ENCODE peak calls at places on chromosome 2, in seven cellular contexts. One of them, this sample, is unnamed.

GRCh38 chr2:166057363-166058169 is 70.3 kb downstream of the SCN1A start:
- DNase-seq in Calu3: no peak
- DNase-seq in adrenal gland: no peak
- DNase-seq in tibial artery: no peak
- DNase-seq in body of pancreas: no peak
- DNase-seq in CD4-positive, alpha-beta T cell: no peak
- DNase-seq in stomach: no peak
- DNase-seq in this sample: no peak

GRCh38 chr2:234198976-234199375 is 148.5 kb downstream of the SPP2 start:
- DNase-seq in Calu3: no peak
- DNase-seq in tibial artery: no peak
- DNase-seq in body of pancreas: no peak
- DNase-seq in stomach: no peak
- DNase-seq in CD4-positive, alpha-beta T cell: no peak
- DNase-seq in adrenal gland: no peak
- DNase-seq in this sample: no peak

GRCh38 chr2:207042841-207043240 is 103.5 kb downstream of the CPO start:
- DNase-seq in tibial artery: no peak
- DNase-seq in CD4-positive, alpha-beta T cell: no peak
- DNase-seq in Calu3: no peak
- DNase-seq in body of pancreas: no peak
- DNase-seq in stomach: no peak
- DNase-seq in adrenal gland: no peak
- DNase-seq in this sample: no peak

GRCh38 chr2:210199186-210199765 is 26.0 kb downstream of the ACADL start:
- DNase-seq in adrenal gland: no peak
- DNase-seq in stomach: no peak
- DNase-seq in body of pancreas: no peak
- DNase-seq in CD4-positive, alpha-beta T cell: no peak
- DNase-seq in tibial artery: no peak
- DNase-seq in Calu3: no peak
- DNase-seq in this sample: no peak

GRCh38 chr2:119649364-119649917 is 29.6 kb upstream of the TMEM177 start:
- DNase-seq in Calu3: no peak
- DNase-seq in CD4-positive, alpha-beta T cell: no peak
- DNase-seq in body of pancreas: no peak
- DNase-seq in stomach: no peak
- DNase-seq in adrenal gland: no peak
- DNase-seq in tibial artery: no peak
- DNase-seq in this sample: no peak

GRCh38 chr2:160063266-160063665 is 851 bp upstream of the PLA2R1 start:
- DNase-seq in stomach: no peak
- DNase-seq in body of pancreas: no peak
- DNase-seq in adrenal gland: peak
- DNase-seq in tibial artery: no peak
- DNase-seq in CD4-positive, alpha-beta T cell: no peak
- DNase-seq in Calu3: no peak
- DNase-seq in this sample: no peak

GRCh38 chr2:193539188-193539587 is 1344.5 kb upstream of the TMEFF2 start:
- DNase-seq in adrenal gland: no peak
- DNase-seq in Calu3: no peak
- DNase-seq in stomach: no peak
- DNase-seq in CD4-positive, alpha-beta T cell: no peak
- DNase-seq in body of pancreas: no peak
- DNase-seq in tibial artery: no peak
- DNase-seq in this sample: no peak

GRCh38 chr2:147182260-147182659 is 662.6 kb upstream of the ACVR2A start:
- DNase-seq in body of pancreas: no peak
- DNase-seq in adrenal gland: no peak
- DNase-seq in stomach: peak
- DNase-seq in tibial artery: no peak
- DNase-seq in CD4-positive, alpha-beta T cell: peak
- DNase-seq in Calu3: peak
- DNase-seq in this sample: no peak

GRCh38 chr2:237441605-237442004 is 27.6 kb upstream of the COL6A3 start:
- DNase-seq in Calu3: no peak
- DNase-seq in tibial artery: no peak
- DNase-seq in CD4-positive, alpha-beta T cell: peak
- DNase-seq in adrenal gland: no peak
- DNase-seq in body of pancreas: no peak
- DNase-seq in stomach: no peak
- DNase-seq in this sample: no peak

GRCh38 chr2:44944102-44944951 is 2.8 kb downstream of the SIX3 start:
- DNase-seq in tibial artery: no peak
- DNase-seq in body of pancreas: no peak
- DNase-seq in stomach: no peak
- DNase-seq in adrenal gland: no peak
- DNase-seq in CD4-positive, alpha-beta T cell: no peak
- DNase-seq in Calu3: no peak
- DNase-seq in this sample: no peak

DNA sequence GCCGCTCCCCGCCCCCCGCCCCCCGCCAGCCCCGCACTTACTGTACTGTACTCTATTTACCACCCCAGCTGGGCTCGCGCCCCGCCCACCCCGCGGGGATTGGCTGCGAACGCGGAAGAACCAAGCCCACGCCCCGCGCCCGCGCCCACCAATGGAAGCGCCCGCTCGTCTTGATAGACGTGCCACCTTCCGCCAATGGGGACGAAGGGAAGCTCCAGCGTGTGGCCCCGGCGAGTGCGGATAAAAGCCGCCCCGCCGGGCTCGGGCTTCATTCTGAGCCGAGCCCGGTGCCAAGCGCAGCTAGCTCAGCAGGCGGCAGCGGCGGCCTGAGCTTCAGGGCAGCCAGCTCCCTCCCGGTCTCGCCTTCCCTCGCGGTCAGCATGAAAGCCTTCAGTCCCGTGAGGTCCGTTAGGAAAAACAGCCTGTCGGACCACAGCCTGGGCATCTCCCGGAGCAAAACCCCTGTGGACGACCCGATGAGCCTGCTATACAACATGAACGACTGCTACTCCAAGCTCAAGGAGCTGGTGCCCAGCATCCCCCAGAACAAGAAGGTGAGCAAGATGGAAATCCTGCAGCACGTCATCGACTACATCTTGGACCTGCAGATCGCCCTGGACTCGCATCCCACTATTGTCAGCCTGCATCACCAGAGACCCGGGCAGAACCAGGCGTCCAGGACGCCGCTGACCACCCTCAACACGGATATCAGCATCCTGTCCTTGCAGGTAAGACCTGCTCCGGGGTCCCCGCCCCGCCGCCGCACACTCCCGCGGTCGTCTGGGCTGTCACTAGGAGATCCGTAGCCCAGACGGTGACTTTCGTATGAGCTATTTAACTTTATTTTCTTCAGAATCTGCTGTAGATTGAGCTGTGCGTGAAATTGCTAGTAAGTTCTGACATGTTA is at the start of gene ID2:
- DNase-seq in stomach: peak
- DNase-seq in CD4-positive, alpha-beta T cell: peak
- DNase-seq in body of pancreas: peak
- DNase-seq in tibial artery: peak
- DNase-seq in adrenal gland: peak
- DNase-seq in Calu3: peak
- DNase-seq in this sample: peak
- TF ChIP-seq CTCF in stomach: no peak
- TF ChIP-seq CTCF in CD4-positive, alpha-beta T cell: no peak
- TF ChIP-seq CTCF in body of pancreas: no peak
- TF ChIP-seq CTCF in tibial artery: peak
- TF ChIP-seq CTCF in adrenal gland: no peak
- TF ChIP-seq CTCF in Calu3: no peak
- TF ChIP-seq CTCF in this sample: no peak

GRCh38 chr2:67240507-67240906 is 156.6 kb upstream of the ETAA1 start:
- DNase-seq in body of pancreas: no peak
- DNase-seq in stomach: no peak
- DNase-seq in Calu3: no peak
- DNase-seq in CD4-positive, alpha-beta T cell: no peak
- DNase-seq in adrenal gland: no peak
- DNase-seq in tibial artery: no peak
- DNase-seq in this sample: no peak

GRCh38 chr2:67234443-67234842 is 162.7 kb upstream of the ETAA1 start:
- DNase-seq in body of pancreas: peak
- DNase-seq in stomach: no peak
- DNase-seq in adrenal gland: peak
- DNase-seq in tibial artery: no peak
- DNase-seq in Calu3: peak
- DNase-seq in CD4-positive, alpha-beta T cell: no peak
- DNase-seq in this sample: no peak

GRCh38 chr2:67242456-67242855 is 154.7 kb upstream of the ETAA1 start:
- DNase-seq in Calu3: no peak
- DNase-seq in body of pancreas: no peak
- DNase-seq in adrenal gland: no peak
- DNase-seq in stomach: no peak
- DNase-seq in tibial artery: no peak
- DNase-seq in CD4-positive, alpha-beta T cell: no peak
- DNase-seq in this sample: no peak

GRCh38 chr2:67241453-67241852 is 155.7 kb upstream of the ETAA1 start:
- DNase-seq in tibial artery: no peak
- DNase-seq in CD4-positive, alpha-beta T cell: no peak
- DNase-seq in stomach: no peak
- DNase-seq in adrenal gland: no peak
- DNase-seq in body of pancreas: no peak
- DNase-seq in Calu3: no peak
- DNase-seq in this sample: no peak

GRCh38 chr2:67237288-67237687 is 159.8 kb upstream of the ETAA1 start:
- DNase-seq in body of pancreas: no peak
- DNase-seq in stomach: no peak
- DNase-seq in adrenal gland: no peak
- DNase-seq in Calu3: no peak
- DNase-seq in CD4-positive, alpha-beta T cell: no peak
- DNase-seq in tibial artery: no peak
- DNase-seq in this sample: no peak
- TF ChIP-seq CTCF in body of pancreas: no peak
- TF ChIP-seq CTCF in stomach: no peak
- TF ChIP-seq CTCF in adrenal gland: no peak
- TF ChIP-seq CTCF in Calu3: no peak
- TF ChIP-seq CTCF in CD4-positive, alpha-beta T cell: no peak
- TF ChIP-seq CTCF in tibial artery: no peak
- TF ChIP-seq CTCF in this sample: no peak

GRCh38 chr2:121098556-121098955 is 186.4 kb downstream of the TFCP2L1 start:
- DNase-seq in Calu3: no peak
- DNase-seq in tibial artery: no peak
- DNase-seq in adrenal gland: no peak
- DNase-seq in stomach: no peak
- DNase-seq in CD4-positive, alpha-beta T cell: no peak
- DNase-seq in body of pancreas: no peak
- DNase-seq in this sample: no peak

GRCh38 chr2:121094845-121095244 is 190.2 kb downstream of the TFCP2L1 start:
- DNase-seq in body of pancreas: no peak
- DNase-seq in adrenal gland: no peak
- DNase-seq in tibial artery: no peak
- DNase-seq in stomach: no peak
- DNase-seq in Calu3: no peak
- DNase-seq in CD4-positive, alpha-beta T cell: no peak
- DNase-seq in this sample: no peak

GRCh38 chr2:121096611-121097010 is 188.4 kb downstream of the TFCP2L1 start:
- DNase-seq in Calu3: no peak
- DNase-seq in CD4-positive, alpha-beta T cell: no peak
- DNase-seq in adrenal gland: no peak
- DNase-seq in stomach: no peak
- DNase-seq in body of pancreas: no peak
- DNase-seq in tibial artery: no peak
- DNase-seq in this sample: no peak

GRCh38 chr2:121093735-121094520 is 191.1 kb downstream of the TFCP2L1 start:
- DNase-seq in adrenal gland: peak
- DNase-seq in tibial artery: no peak
- DNase-seq in body of pancreas: no peak
- DNase-seq in CD4-positive, alpha-beta T cell: no peak
- DNase-seq in stomach: no peak
- DNase-seq in Calu3: no peak
- DNase-seq in this sample: no peak

DNA sequence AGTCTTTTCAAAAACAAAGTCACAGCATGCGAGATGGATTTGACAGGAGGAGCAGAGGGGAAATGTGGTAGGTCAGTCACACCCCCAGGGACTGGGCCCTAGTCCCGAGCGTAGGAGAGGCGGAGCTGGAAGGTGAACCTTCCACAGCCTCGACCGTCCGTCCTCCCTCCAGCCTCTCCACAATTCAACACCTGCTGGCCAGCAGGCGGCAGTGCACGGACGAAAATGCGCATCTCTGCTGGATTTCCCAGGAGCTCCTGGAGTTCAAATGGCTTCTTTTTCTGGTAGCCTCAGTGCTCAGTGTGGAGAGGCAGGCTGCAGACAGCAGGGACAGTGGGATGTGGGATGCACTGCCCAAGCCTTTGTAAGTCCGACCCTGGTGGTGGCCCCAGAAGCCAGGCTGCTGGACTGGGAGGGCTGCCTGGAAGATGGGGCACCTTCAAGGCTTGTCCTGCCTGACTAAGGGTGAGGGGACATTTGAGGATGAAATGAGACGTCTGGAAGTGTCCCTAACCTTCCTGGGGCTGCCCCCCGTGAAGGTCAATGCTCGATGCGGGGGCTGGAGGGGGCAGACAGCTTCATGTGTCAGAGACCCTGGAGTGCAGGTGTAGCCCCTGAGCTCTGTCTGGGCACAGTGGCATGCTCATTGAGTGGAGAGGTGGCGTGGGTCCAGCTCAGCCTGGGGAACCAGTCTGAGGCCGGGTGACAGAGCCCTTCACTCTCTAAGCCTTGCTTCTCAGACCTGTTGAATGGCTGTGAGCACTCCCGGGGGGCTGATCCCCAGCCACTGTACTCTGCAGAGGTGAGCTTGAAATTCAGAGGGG is 189.5 kb downstream of the TFCP2L1 start:
- DNase-seq in body of pancreas: peak
- DNase-seq in Calu3: peak
- DNase-seq in tibial artery: peak
- DNase-seq in CD4-positive, alpha-beta T cell: no peak
- DNase-seq in stomach: peak
- DNase-seq in adrenal gland: peak
- DNase-seq in this sample: peak
- TF ChIP-seq CTCF in body of pancreas: peak
- TF ChIP-seq CTCF in Calu3: peak
- TF ChIP-seq CTCF in tibial artery: peak
- TF ChIP-seq CTCF in CD4-positive, alpha-beta T cell: no peak
- TF ChIP-seq CTCF in stomach: peak
- TF ChIP-seq CTCF in adrenal gland: peak
- TF ChIP-seq CTCF in this sample: peak

DNA sequence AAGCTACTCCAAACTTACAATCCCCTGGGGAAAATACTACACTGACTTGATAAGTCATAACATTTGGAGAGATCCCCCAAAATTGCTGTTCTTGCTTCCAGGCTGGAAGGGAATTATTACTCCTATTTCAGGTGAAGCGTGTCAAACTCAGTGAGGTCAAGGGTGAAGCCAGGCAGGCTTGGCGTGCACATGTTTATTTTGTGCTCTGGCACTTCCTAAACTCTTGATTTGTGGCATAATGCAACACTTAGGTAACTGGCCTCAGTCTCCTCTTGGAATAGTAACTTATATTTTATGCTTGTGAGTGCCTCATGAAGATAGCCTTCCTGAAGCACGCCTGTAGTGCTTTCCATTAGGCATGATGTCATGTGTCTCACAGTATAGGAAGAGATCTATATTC is 751.2 kb downstream of the CNTNAP5 start:
- DNase-seq in body of pancreas: no peak
- DNase-seq in stomach: no peak
- DNase-seq in Calu3: no peak
- DNase-seq in CD4-positive, alpha-beta T cell: no peak
- DNase-seq in tibial artery: no peak
- DNase-seq in adrenal gland: no peak
- DNase-seq in this sample: no peak
- TF ChIP-seq CTCF in body of pancreas: no peak
- TF ChIP-seq CTCF in stomach: no peak
- TF ChIP-seq CTCF in Calu3: no peak
- TF ChIP-seq CTCF in CD4-positive, alpha-beta T cell: no peak
- TF ChIP-seq CTCF in tibial artery: no peak
- TF ChIP-seq CTCF in adrenal gland: no peak
- TF ChIP-seq CTCF in this sample: no peak

GRCh38 chr2:220076734-220077133 is 449.3 kb downstream of the SLC4A3 start:
- DNase-seq in Calu3: no peak
- DNase-seq in CD4-positive, alpha-beta T cell: no peak
- DNase-seq in adrenal gland: no peak
- DNase-seq in stomach: no peak
- DNase-seq in body of pancreas: no peak
- DNase-seq in tibial artery: peak
- DNase-seq in this sample: no peak
- TF ChIP-seq CTCF in Calu3: no peak
- TF ChIP-seq CTCF in CD4-positive, alpha-beta T cell: no peak
- TF ChIP-seq CTCF in adrenal gland: no peak
- TF ChIP-seq CTCF in stomach: no peak
- TF ChIP-seq CTCF in body of pancreas: no peak
- TF ChIP-seq CTCF in tibial artery: peak
- TF ChIP-seq CTCF in this sample: no peak